ENCODE peak calls at places on chromosomes 4 and X, in nine cellular contexts. C, P, D, A, Z, X, B, W and R are unnamed samples.

GRCh38 chrX:143296521-143296920 is 220.8 kb downstream of the SPANXN3 start:
- DNase-seq in C (no peak), Z (no peak), P (no peak), D (no peak), X (no peak), W (no peak), B (no peak), A (no peak), R (no peak)

GRCh38 chr4:53599632-53600031 is 8.3 kb upstream of the LNX1 start:
- DNase-seq in X (no peak), P (no peak), Z (no peak), A (no peak), B (no peak), D (no peak), C (no peak), W (no peak), R (no peak)

GRCh38 chrX:154918060-154918483 is 31.9 kb downstream of the F8A1 start:
- DNase-seq in C (peak; percentile 79), X (peak; percentile 19), D (peak; percentile 12), P (peak; percentile 20), W (peak; percentile 70), B (peak; percentile 52), A (peak; percentile 52), Z (no peak), R (peak; percentile 41)

GRCh38 chr4:62399242-62399641 is 1199.1 kb downstream of the ADGRL3 start:
- DNase-seq in W (no peak), P (no peak), X (no peak), A (no peak), D (no peak), C (no peak), B (no peak), Z (no peak), R (no peak)

GRCh38 chr4:82652062-82652461 is 90.3 kb upstream of the TMEM150C start:
- DNase-seq in A (no peak), B (no peak), W (no peak), X (no peak), C (no peak), P (no peak), Z (no peak), D (no peak), R (peak; percentile 4)

GRCh38 chr4:5863461-5864113 is 29.3 kb downstream of the CRMP1 start:
- DNase-seq in P (peak; percentile 75), W (no peak), D (peak; percentile 59), C (no peak), B (no peak), A (peak; percentile 90), Z (no peak), X (no peak), R (peak; percentile 76)

GRCh38 chrX:9997041-9997440 is 29.9 kb downstream of the CLDN34 start:
- DNase-seq in P (no peak), X (no peak), C (no peak), B (no peak), A (no peak), W (no peak), D (no peak), Z (no peak), R (no peak)

GRCh38 chr4:107304699-107305286 is 268.7 kb upstream of the DKK2 start:
- DNase-seq in X (no peak), P (no peak), D (no peak), Z (no peak), B (no peak), W (no peak), C (no peak), A (no peak), R (no peak)

GRCh38 chrX:18885317-18886004 is 98.5 kb downstream of the PHKA2 start:
- DNase-seq in W (peak; percentile 62), C (no peak), Z (no peak), X (no peak), D (no peak), B (no peak), A (no peak), P (no peak), R (no peak)

GRCh38 chrX:23784487-23785301 is 1.7 kb downstream of the SAT1 start:
- DNase-seq in P (no peak), D (no peak), B (no peak), X (no peak), W (no peak), Z (no peak), A (peak; percentile 81), C (no peak), R (peak; percentile 57)

GRCh38 chr4:109945056-109945455 is 32.4 kb downstream of the EGF start:
- DNase-seq in B (peak; percentile 59), C (no peak), A (peak; percentile 75), D (peak; percentile 38), Z (no peak), W (no peak), X (no peak), P (no peak), R (peak; percentile 55)

GRCh38 chrX:8783100-8784098 is 17.8 kb downstream of the FAM9A start:
- DNase-seq in C (no peak), X (peak; percentile 23), B (no peak), D (peak; percentile 39), A (no peak), Z (no peak), P (peak; percentile 23), W (peak; percentile 70), R (no peak)

GRCh38 chr4:28092610-28093009 is 1232.0 kb downstream of the STIM2 start:
- DNase-seq in X (no peak), A (no peak), Z (no peak), C (no peak), D (no peak), W (no peak), P (no peak), B (no peak), R (no peak)

GRCh38 chrX:47854474-47854873 is 17.8 kb downstream of the ZNF81 start:
- DNase-seq in A (peak; percentile 14), B (no peak), X (peak; percentile 30), W (no peak), D (peak; percentile 5), C (peak; percentile 57), P (peak; percentile 16), Z (peak; percentile 1), R (no peak)

GRCh38 chr4:794911-795725 is 30.8 kb downstream of the CPLX1 start:
- DNase-seq in P (no peak), C (no peak), B (no peak), D (no peak), W (no peak), X (no peak), A (no peak), Z (no peak), R (no peak)

GRCh38 chr4:53171797-53172196 is 194.1 kb downstream of the SCFD2 start:
- DNase-seq in X (no peak), C (no peak), D (no peak), B (no peak), A (no peak), P (no peak), W (no peak), Z (no peak), R (no peak)

GRCh38 chr4:102390438-102390837 is 45.2 kb upstream of the SLC39A8 start:
- DNase-seq in W (no peak), B (no peak), X (no peak), Z (no peak), A (peak; percentile 90), P (no peak), C (no peak), D (no peak), R (peak; percentile 58)